ENCODE peak calls at places on chromosomes 12 and 14, in seven cellular contexts. S is fibroblast of lung, O is left ventricle myocardium inferior, H is transverse colon, M is Panc1, U is psoas muscle, C is ascending aorta. E is an unnamed sample.

GRCh38 chr14:24268225-24268624 is 3.2 kb downstream of the RABGGTA start:
- DNase-seq in S (no peak), O (no peak), H (no peak), M (no peak), U (no peak), C (no peak), E (peak; percentile 14)

GRCh38 chr14:76348898-76349297 is 27.0 kb upstream of the ESRRB start:
- DNase-seq in S (peak; percentile 11), O (peak; percentile 25), H (no peak), M (no peak), U (peak; percentile 71), C (no peak), E (no peak)

GRCh38 chr12:133235401-133236112 is at the start of gene ANHX:
- DNase-seq in S (no peak), O (no peak), H (no peak), M (no peak), U (no peak), C (no peak), E (no peak)

GRCh38 chr14:59339526-59339925 is 125.7 kb downstream of the GPR135 start:
- DNase-seq in S (no peak), O (no peak), H (no peak), M (no peak), U (no peak), C (no peak), E (no peak)

GRCh38 chr12:52744493-52745156 is 32.5 kb downstream of the KRT76 start:
- DNase-seq in S (no peak), O (no peak), H (no peak), M (no peak), U (no peak), C (no peak), E (no peak)

GRCh38 chr12:124848621-124849380 is 14.9 kb downstream of the SCARB1 start:
- DNase-seq in S (no peak), O (no peak), H (no peak), M (no peak), U (no peak), C (no peak), E (no peak)

GRCh38 chr12:63997198-63997597 is 152.7 kb downstream of the SRGAP1 start:
- DNase-seq in S (no peak), O (no peak), H (no peak), M (no peak), U (no peak), C (no peak), E (no peak)

GRCh38 chr14:31229009-31229408 is 21.4 kb upstream of the HECTD1 start:
- DNase-seq in S (peak; percentile 28), O (no peak), H (no peak), M (no peak), U (no peak), C (no peak), E (no peak)

GRCh38 chr14:103128631-103129300 is 5.5 kb downstream of the TNFAIP2 start:
- DNase-seq in S (no peak), O (peak; percentile 17), H (no peak), M (no peak), U (peak; percentile 62), C (no peak), E (peak; percentile 63)

GRCh38 chr14:59197695-59198262 is 9.3 kb downstream of the DAAM1 start:
- DNase-seq in S (no peak), O (no peak), H (no peak), M (no peak), U (no peak), C (no peak), E (no peak)

GRCh38 chr14:104757681-104758392 is 4.9 kb downstream of the SIVA1 start:
- DNase-seq in S (no peak), O (no peak), H (no peak), M (no peak), U (no peak), C (no peak), E (peak; percentile 25)

GRCh38 chr12:60830381-60830780 is 1234.6 kb downstream of the SLC16A7 start:
- DNase-seq in S (peak; percentile 36), O (no peak), H (no peak), M (no peak), U (no peak), C (no peak), E (no peak)

GRCh38 chr12:97396989-97397388 is 65.6 kb upstream of the RMST start:
- DNase-seq in S (no peak), O (no peak), H (no peak), M (no peak), U (no peak), C (no peak), E (no peak)

DNA sequence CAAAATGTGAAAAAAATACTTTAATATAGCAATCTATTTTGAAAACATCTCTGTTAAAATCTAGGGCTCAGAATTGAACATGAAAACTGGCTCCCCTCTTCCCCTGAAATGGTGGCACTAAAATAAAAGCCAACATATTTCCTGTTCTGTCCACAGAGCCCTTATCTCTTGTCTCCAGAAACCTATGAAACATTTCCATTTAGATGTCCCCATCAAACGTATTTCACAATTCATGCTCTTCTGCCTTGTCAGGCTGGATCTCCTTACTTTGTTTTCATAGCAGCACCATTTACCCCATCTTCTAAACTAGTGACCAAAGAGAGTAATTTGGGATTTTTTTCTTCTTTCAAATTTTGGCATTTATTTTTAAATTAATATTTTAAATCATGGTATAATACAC is 42.4 kb downstream of the PDE3A start:
- DNase-seq in S (no peak), O (no peak), H (no peak), M (no peak), U (no peak), C (no peak), E (no peak)
- H3K9me3 ChIP-seq in S (no peaks in the 10 kb centered on the region), O (no peaks in the 10 kb centered on the region), H (no peaks in the 10 kb centered on the region), M (no peaks in the 10 kb centered on the region), U (no peaks in the 10 kb centered on the region), C (no peaks in the 10 kb centered on the region), E (no peaks in the 10 kb centered on the region)

GRCh38 chr12:44459569-44459968 is 416.5 kb downstream of the NELL2 start:
- DNase-seq in S (no peak), O (no peak), H (no peak), M (no peak), U (no peak), C (no peak), E (no peak)

GRCh38 chr12:44464180-44464579 is 411.9 kb downstream of the NELL2 start:
- DNase-seq in S (no peak), O (no peak), H (no peak), M (no peak), U (no peak), C (no peak), E (no peak)

GRCh38 chr12:44462729-44463128 is 413.4 kb downstream of the NELL2 start:
- DNase-seq in S (no peak), O (no peak), H (no peak), M (no peak), U (no peak), C (no peak), E (no peak)

DNA sequence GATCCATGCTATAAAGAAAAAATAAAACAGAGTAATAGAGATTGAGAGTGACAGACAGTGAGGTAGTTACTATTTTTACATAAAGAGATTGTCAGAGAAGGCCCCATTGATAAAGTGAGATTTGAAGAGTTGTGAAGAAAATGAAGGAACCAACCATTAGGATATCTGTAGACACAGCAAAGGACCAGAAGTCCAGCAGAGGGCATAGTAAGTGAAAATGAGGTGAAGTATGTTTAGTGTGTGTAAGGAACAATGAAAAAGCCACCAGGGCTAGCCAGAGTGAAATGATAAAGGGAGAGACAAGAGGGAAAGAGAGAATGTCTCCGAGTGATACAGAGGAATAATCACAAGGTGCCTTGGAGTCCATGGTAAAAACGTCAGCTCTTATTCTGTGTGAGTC is 411.0 kb downstream of the NELL2 start:
- DNase-seq in S (no peak), O (no peak), H (no peak), M (no peak), U (no peak), C (no peak), E (no peak)
- TF ChIP-seq CTCF in S (no peak), O (no peak), H (no peak), M (no peak), U (no peak), C (no peak), E (no peak)

DNA sequence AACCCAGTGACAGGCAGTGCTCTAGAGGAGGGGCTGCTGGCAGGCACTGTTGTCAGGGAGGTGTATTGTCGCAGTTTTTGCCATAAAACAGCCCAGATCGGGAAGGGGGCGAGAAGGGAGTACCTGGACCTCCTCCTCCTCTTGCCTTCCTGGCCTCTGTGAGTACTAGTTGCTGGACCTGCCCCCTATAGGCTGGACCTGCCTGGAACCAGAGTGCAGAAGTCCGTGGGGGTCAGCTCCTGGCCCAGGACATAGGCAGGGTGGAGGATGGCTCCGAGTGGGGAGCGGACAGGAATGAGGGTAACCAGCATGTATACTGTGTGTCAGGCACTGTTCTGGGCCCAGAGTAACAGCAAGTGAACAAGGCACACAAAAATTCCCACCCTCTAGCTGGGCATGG is 116.3 kb downstream of the PTPN11 start:
- DNase-seq in S (no peak), O (no peak), H (no peak), M (no peak), U (no peak), C (no peak), E (no peak)
- H3K4me3 ChIP-seq in S (no peak overlapping the region), O (no peak overlapping the region), H (no peak overlapping the region), M (no peak overlapping the region), U (no peak overlapping the region), C (no peak overlapping the region), E (no peak overlapping the region)

GRCh38 chr12:4908694-4909396 is 860 bp upstream of the KCNA1 start:
- DNase-seq in S (no peak), O (no peak), H (no peak), M (no peak), U (no peak), C (no peak), E (no peak)
- H3K9me3 ChIP-seq in S (no peaks in the 10 kb centered on the region), O (no peaks in the 10 kb centered on the region), H (no peaks in the 10 kb centered on the region), M (no peaks in the 10 kb centered on the region), U (no peaks in the 10 kb centered on the region), C (no peaks in the 10 kb centered on the region), E (no peaks in the 10 kb centered on the region)

DNA sequence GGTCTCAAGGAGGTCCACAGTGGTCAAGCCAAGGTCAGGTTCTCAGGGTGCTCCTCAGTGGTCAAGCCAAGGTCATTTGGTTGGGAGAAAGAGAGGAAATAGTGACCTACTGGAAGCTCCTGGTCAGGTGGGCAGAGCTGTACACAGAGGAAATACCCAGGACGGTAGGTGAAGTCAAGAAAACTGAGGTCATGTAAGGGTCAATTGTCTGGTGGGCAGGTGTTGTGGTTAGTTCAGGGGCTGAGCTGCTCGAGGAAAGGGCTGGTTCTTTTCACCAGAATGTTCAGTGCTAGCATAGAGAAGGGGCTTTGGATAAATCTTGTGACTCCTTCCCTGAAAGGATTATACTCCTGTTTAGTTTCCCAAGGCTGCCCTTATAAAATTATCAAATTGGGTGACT is 540.5 kb downstream of the VRK1 start:
- DNase-seq in S (no peak), O (no peak), H (no peak), M (no peak), U (no peak), C (no peak), E (no peak)
- TF ChIP-seq CTCF in S (no peak), O (no peak), H (no peak), M (no peak), U (no peak), C (no peak), E (no peak)